ENCODE peak calls at places on chromosomes 6 and 20, in five cellular contexts. F is IMR-90, N is A549, Z is K562, J is GM12878. L is an unnamed sample.

GRCh38 chr20:59692139-59692538 is 87.8 kb downstream of the PHACTR3 start:
- DNase-seq in J (no peak), Z (no peak), N (no peak), F (no peak), L (no peak)

GRCh38 chr6:14706378-14706929 is 539.4 kb upstream of the JARID2 start:
- DNase-seq in Z (peak), N (no peak), F (peak), J (no peak), L (no peak)

GRCh38 chr6:87918461-87918941 is 129.1 kb upstream of the SPACA1 start:
- DNase-seq in F (no peak), N (no peak), J (no peak), Z (no peak), L (no peak)

GRCh38 chr20:858011-858410 is 24.5 kb downstream of the FAM110A start:
- DNase-seq in N (no peak), Z (no peak), F (no peak), J (no peak), L (no peak)

GRCh38 chr6:20873425-20874190 is 339.4 kb downstream of the CDKAL1 start:
- DNase-seq in J (no peak), Z (no peak), N (no peak), F (no peak), L (no peak)

GRCh38 chr20:53386186-53386681 is 207.4 kb downstream of the ZNF217 start:
- DNase-seq in J (no peak), N (no peak), F (no peak), Z (no peak), L (no peak)

GRCh38 chr6:13357551-13358075 is 29.3 kb upstream of the TBC1D7 start:
- DNase-seq in N (no peak), Z (peak), F (peak), J (no peak), L (no peak)

GRCh38 chr6:2748183-2748582 is 2.5 kb downstream of the MYLK4 start:
- DNase-seq in N (no peak), Z (no peak), J (no peak), F (no peak), L (peak)

GRCh38 chr20:4047614-4048013 is 32.3 kb upstream of the RNF24 start:
- DNase-seq in N (no peak), Z (no peak), J (no peak), F (no peak), L (no peak)

GRCh38 chr6:135657207-135657606 is 159.7 kb upstream of the AHI1 start:
- DNase-seq in Z (no peak), N (no peak), J (no peak), F (no peak), L (no peak)

GRCh38 chr6:152094992-152095592 is 287.6 kb downstream of the ESR1 start:
- DNase-seq in Z (peak), J (no peak), N (peak), F (peak), L (no peak)

GRCh38 chr20:50834599-50835005 is 39.7 kb downstream of the BCAS4 start:
- DNase-seq in F (peak), J (no peak), N (no peak), Z (no peak), L (no peak)

GRCh38 chr20:15515706-15516105 is 1057.5 kb downstream of the KIF16B start:
- DNase-seq in N (no peak), F (no peak), J (no peak), Z (no peak), L (peak)

GRCh38 chr20:2195614-2196013 is 94.0 kb downstream of the STK35 start:
- DNase-seq in J (no peak), F (no peak), Z (no peak), N (no peak), L (no peak)

GRCh38 chr20:35359335-35359997 is 52.3 kb downstream of the UQCC1 start:
- DNase-seq in F (no peak), J (no peak), Z (no peak), N (no peak), L (no peak)
- TF ChIP-seq RCOR1 in F (no peak), J (no peak), Z (no peak), N (no peak), L (no peak)

GRCh38 chr20:47317127-47317895 is 39.2 kb downstream of the ZMYND8 start:
- DNase-seq in F (peak), N (peak), J (no peak), Z (peak), L (no peak)
- TF ChIP-seq RCOR1 in F (no peak), N (no peak), J (no peak), Z (no peak), L (no peak)

DNA sequence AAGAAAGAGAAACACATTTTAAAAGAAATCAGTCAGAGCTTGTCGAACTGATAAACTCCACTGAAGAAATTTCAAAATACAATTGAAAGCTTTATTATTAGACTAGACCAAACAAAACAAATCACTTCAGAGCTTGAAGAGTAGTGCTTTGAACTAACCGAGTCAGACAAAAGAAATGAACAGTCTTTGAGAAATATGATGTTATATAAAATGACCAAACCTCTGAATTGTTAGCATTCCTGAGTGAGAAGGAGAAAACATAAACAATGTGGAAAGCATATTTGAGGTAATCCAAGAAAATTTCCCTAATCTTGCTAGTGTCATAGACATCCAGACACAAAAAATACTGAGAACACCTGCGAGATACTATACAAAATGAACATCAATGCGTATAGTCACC is 13.2 kb upstream of the CST4 start:
- DNase-seq in F (peak), N (no peak), J (no peak), Z (no peak), L (no peak)
- TF ChIP-seq RCOR1 in F (no peak), N (no peak), J (no peak), Z (no peak), L (no peak)

GRCh38 chr6:30518505-30518850 is 29.2 kb downstream of the HLA-E start:
- DNase-seq in J (no peak), F (no peak), Z (no peak), N (no peak), L (no peak)
- TF ChIP-seq RCOR1 in J (no peak), F (no peak), Z (no peak), N (no peak), L (no peak)

GRCh38 chr20:57371363-57371762 is 19.8 kb upstream of the RBM38 start:
- DNase-seq in J (no peak), F (no peak), Z (no peak), N (no peak), L (no peak)

GRCh38 chr20:57372157-57372556 is 19.0 kb upstream of the RBM38 start:
- DNase-seq in F (no peak), J (no peak), N (no peak), Z (no peak), L (no peak)

GRCh38 chr20:57374343-57374930 is 16.8 kb upstream of the RBM38 start:
- DNase-seq in F (no peak), J (no peak), N (no peak), Z (no peak), L (no peak)

GRCh38 chr20:57374931-57375651 is 16.1 kb upstream of the RBM38 start:
- DNase-seq in Z (no peak), F (no peak), N (no peak), J (no peak), L (no peak)

GRCh38 chr20:57372581-57373350 is 18.4 kb upstream of the RBM38 start:
- DNase-seq in J (no peak), Z (no peak), F (no peak), N (no peak), L (no peak)
- TF ChIP-seq RCOR1 in J (no peak), Z (no peak), F (no peak), N (no peak), L (no peak)

DNA sequence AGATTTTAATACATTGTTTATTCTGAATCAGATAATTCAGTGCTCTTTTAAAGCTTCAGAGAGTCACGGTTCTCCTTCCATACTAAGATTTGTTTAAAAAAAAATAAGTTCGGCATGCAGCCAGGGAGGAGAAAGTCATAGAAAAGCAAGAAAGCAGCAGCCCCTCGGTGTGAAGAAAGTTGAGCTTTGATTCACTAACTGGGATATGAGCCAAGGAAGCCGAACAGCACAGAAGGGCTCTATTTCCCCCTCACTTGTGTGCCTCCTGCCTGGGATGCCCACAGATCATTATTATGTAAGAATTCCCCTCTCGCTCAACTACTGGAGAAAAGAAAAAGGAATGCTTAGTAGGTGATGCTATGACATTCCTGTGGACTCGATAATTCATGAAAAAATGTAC is 69.3 kb upstream of the SYNJ2 start:
- DNase-seq in F (peak), J (no peak), Z (no peak), N (no peak), L (no peak)
- TF ChIP-seq RCOR1 in F (no peak), J (no peak), Z (no peak), N (no peak), L (no peak)

GRCh38 chr6:124882580-124883393 is 79.5 kb upstream of the RNF217 start:
- DNase-seq in Z (no peak), N (no peak), F (peak), J (no peak), L (no peak)
- TF ChIP-seq RCOR1 in Z (no peak), N (no peak), F (no peak), J (no peak), L (no peak)